ENCODE peak calls at places on chromosomes 2 and 18, in seven cellular contexts. L is cardiac muscle cell, J is fibroblast of lung, I is right lobe of liver, P is tibial nerve, W is stomach, H is sigmoid colon. F is an unnamed sample. For H3K36me3, the result is how much of the 10 kb centered on the place peaks cover.

GRCh38 chr2:172427990-172428840 is 829 bp downstream of the ITGA6 start:
- DNase-seq in L (no peak), J (peak), I (peak), P (peak), W (peak), H (no peak), F (no peak)

GRCh38 chr2:166375736-166376487 is at the start of gene SCN9A:
- DNase-seq in L (peak), J (peak), I (peak), P (no peak), W (peak), H (peak), F (no peak)

GRCh38 chr2:120737802-120738516 is 2.3 kb downstream of the GLI2 start:
- DNase-seq in L (peak), J (no peak), I (no peak), P (no peak), W (peak), H (no peak), F (no peak)

GRCh38 chr2:229610359-229610758 is 104.0 kb downstream of the DNER start:
- DNase-seq in L (peak), J (peak), I (no peak), P (no peak), W (no peak), H (no peak), F (no peak)

GRCh38 chr2:201358684-201359083 is 1.5 kb upstream of the FLACC1 start:
- DNase-seq in L (peak), J (peak), I (no peak), P (no peak), W (no peak), H (no peak), F (no peak)

GRCh38 chr2:55992465-55992864 is 68.9 kb upstream of the EFEMP1 start:
- DNase-seq in L (peak), J (peak), I (no peak), P (no peak), W (no peak), H (no peak), F (peak)

GRCh38 chr2:220393717-220394116 is 766.3 kb downstream of the SLC4A3 start:
- DNase-seq in L (no peak), J (no peak), I (no peak), P (no peak), W (no peak), H (no peak), F (no peak)

GRCh38 chr18:24793742-24794141 is 333.3 kb downstream of the HRH4 start:
- DNase-seq in L (no peak), J (no peak), I (no peak), P (no peak), W (no peak), H (no peak), F (no peak)

GRCh38 chr2:134657650-134658250 is 61.0 kb downstream of the TMEM163 start:
- DNase-seq in L (no peak), J (no peak), I (peak), P (no peak), W (no peak), H (no peak), F (no peak)

GRCh38 chr2:145759228-145759940 is 1239.5 kb upstream of the ZEB2 start:
- DNase-seq in L (no peak), J (peak), I (no peak), P (no peak), W (no peak), H (no peak), F (no peak)

GRCh38 chr2:230619471-230619870 is 93.2 kb upstream of the CAB39 start:
- DNase-seq in L (no peak), J (no peak), I (no peak), P (no peak), W (no peak), H (no peak), F (no peak)

GRCh38 chr2:81901017-81901416 is 1596.5 kb upstream of the LRRTM1 start:
- DNase-seq in L (peak), J (no peak), I (no peak), P (no peak), W (no peak), H (no peak), F (no peak)

GRCh38 chr2:224709276-224709675 is 6.9 kb downstream of the CCDC195 start:
- DNase-seq in L (no peak), J (no peak), I (no peak), P (no peak), W (no peak), H (no peak), F (no peak)

GRCh38 chr2:152407204-152407721 is 72.3 kb downstream of the FMNL2 start:
- DNase-seq in L (peak), J (peak), I (peak), P (no peak), W (no peak), H (peak), F (no peak)

GRCh38 chr2:221374234-221374633 is 197.9 kb downstream of the EPHA4 start:
- DNase-seq in L (no peak), J (no peak), I (no peak), P (no peak), W (no peak), H (no peak), F (no peak)

GRCh38 chr18:6156446-6156845 is 258.3 kb downstream of the L3MBTL4 start:
- DNase-seq in L (no peak), J (no peak), I (no peak), P (no peak), W (no peak), H (no peak), F (no peak)

GRCh38 chr2:241011751-241012510 is 13.5 kb downstream of the SNED1 start:
- DNase-seq in L (no peak), J (no peak), I (no peak), P (peak), W (peak), H (peak), F (no peak)

GRCh38 chr2:159098374-159098773 is 129.9 kb downstream of the TANC1 start:
- DNase-seq in L (no peak), J (no peak), I (no peak), P (no peak), W (no peak), H (no peak), F (no peak)

GRCh38 chr2:138720035-138720589 is 60.1 kb downstream of the NXPH2 start:
- DNase-seq in L (no peak), J (no peak), I (no peak), P (no peak), W (no peak), H (no peak), F (no peak)

GRCh38 chr2:156511112-156511511 is 74.9 kb downstream of the GPD2 start:
- DNase-seq in L (no peak), J (no peak), I (no peak), P (no peak), W (no peak), H (no peak), F (no peak)

GRCh38 chr2:203763425-203764272 is 57.2 kb downstream of the CD28 start:
- DNase-seq in L (no peak), J (no peak), I (no peak), P (no peak), W (no peak), H (no peak), F (no peak)

GRCh38 chr18:28736951-28737350 is 560.0 kb upstream of the CDH2 start:
- DNase-seq in L (no peak), J (peak), I (no peak), P (no peak), W (no peak), H (no peak), F (no peak)

GRCh38 chr2:7621018-7621814 is 704.0 kb downstream of the RNF144A start:
- DNase-seq in L (no peak), J (no peak), I (no peak), P (no peak), W (no peak), H (no peak), F (no peak)

GRCh38 chr2:109209412-109209811 is 80.4 kb downstream of the SH3RF3 start:
- DNase-seq in L (peak), J (peak), I (no peak), P (no peak), W (no peak), H (peak), F (no peak)

GRCh38 chr2:25585189-25585588 is 88.2 kb downstream of the DTNB start:
- DNase-seq in L (no peak), J (no peak), I (no peak), P (no peak), W (no peak), H (no peak), F (no peak)

GRCh38 chr2:4745056-4745455 is 947.1 kb upstream of the SOX11 start:
- DNase-seq in L (no peak), J (no peak), I (no peak), P (no peak), W (no peak), H (no peak), F (no peak)

GRCh38 chr2:207473203-207473865 is 56.4 kb upstream of the CREB1 start:
- DNase-seq in L (peak), J (peak), I (peak), P (peak), W (peak), H (no peak), F (peak)

GRCh38 chr2:235703711-235704295 is 210.0 kb downstream of the AGAP1 start:
- DNase-seq in L (no peak), J (no peak), I (no peak), P (no peak), W (no peak), H (peak), F (no peak)

GRCh38 chr18:75923169-75923568 is 495.7 kb upstream of the SMIM21 start:
- DNase-seq in L (peak), J (peak), I (no peak), P (peak), W (no peak), H (peak), F (peak)

GRCh38 chr2:219537657-219538487 is 5.7 kb downstream of the CHPF start:
- DNase-seq in L (no peak), J (no peak), I (no peak), P (no peak), W (no peak), H (no peak), F (no peak)

DNA sequence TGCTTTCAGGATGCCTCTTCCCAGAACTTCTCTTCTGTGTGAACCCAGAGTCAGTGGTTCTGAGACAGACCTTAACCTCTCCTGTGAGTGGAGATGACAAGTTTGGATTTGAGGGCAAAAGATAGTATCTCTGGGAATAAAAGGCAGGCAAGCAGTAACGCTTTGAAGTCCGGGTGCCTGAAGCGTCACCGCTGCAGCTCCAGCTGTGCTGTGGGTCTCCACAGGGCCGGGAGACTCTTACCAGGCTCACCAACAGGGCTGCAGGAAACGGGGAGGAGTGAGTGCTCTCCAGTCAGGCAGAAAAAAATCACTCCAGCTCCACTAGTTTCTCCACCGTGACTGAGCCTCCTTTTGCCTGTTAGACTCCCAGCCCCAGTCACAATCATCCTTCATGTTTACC is 79.7 kb upstream of the MAP4K4 start:
- DNase-seq in L (no peak), J (peak), I (no peak), P (no peak), W (no peak), H (no peak), F (no peak)
- H3K27ac ChIP-seq in L (no peak), J (no peak), I (no peak), P (no peak), W (no peak), H (no peak), F (no peak)

DNA sequence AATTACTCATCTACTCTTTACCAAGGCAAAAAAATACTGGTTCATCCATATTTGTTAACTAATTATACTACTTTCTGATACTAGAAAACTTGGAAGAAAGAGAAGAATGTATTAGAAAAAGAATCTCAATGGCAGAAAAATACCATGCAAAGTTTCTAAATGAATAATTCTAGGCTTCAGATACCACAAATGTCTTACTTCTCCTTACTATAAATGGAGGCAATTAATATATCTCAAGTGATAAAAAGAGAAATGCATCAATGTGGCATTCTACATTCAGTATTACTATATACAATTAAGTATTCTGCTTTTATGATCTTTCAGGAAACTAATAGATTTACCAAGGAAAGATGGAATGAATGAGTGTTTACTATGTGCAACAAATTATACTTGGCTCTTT is 85.5 kb downstream of the ITSN2 start:
- DNase-seq in L (no peak), J (no peak), I (no peak), P (no peak), W (no peak), H (no peak), F (no peak)
- H3K36me3 ChIP-seq in L (under half), J (under half), I (under half), P (half or more), W (half or more), H (under half), F (under half)

DNA sequence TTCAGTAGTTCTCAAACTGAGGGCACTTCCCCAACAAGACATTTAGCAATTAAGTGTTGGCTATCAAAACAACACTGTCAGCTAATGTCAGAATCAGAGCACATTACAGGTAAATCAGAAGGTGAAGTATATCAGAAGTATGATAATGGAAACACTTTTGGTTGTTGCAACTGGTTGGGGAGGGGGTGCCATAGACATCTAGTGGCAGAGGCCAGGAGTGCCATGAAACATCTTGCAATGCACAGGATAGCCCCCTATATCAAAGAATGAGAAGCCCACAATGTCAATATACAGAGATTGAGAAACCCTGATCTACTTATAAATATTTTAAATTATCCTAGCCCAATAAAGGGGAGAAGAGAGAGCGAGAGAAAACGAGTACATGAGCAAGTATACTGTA is 4.9 kb upstream of the XPO1 start:
- DNase-seq in L (no peak), J (no peak), I (no peak), P (no peak), W (no peak), H (no peak), F (no peak)
- TF ChIP-seq CTCF in L (no peak), J (no peak), I (no peak), P (no peak), W (no peak), H (no peak), F (no peak)

GRCh38 chr2:222919841-222920609 is 59.2 kb downstream of the ACSL3 start:
- DNase-seq in L (peak), J (peak), I (no peak), P (no peak), W (no peak), H (no peak), F (no peak)
- H3K27ac ChIP-seq in L (peak), J (peak), I (no peak), P (no peak), W (no peak), H (no peak), F (no peak)

GRCh38 chr2:218285604-218286003 is 6.7 kb downstream of the TMBIM1 start:
- DNase-seq in L (peak), J (peak), I (peak), P (no peak), W (peak), H (peak), F (peak)

GRCh38 chr2:218284106-218284811 is 8.0 kb downstream of the TMBIM1 start:
- DNase-seq in L (peak), J (peak), I (peak), P (no peak), W (peak), H (peak), F (no peak)

GRCh38 chr2:218281449-218281848 is 10.9 kb downstream of the TMBIM1 start:
- DNase-seq in L (no peak), J (peak), I (no peak), P (no peak), W (peak), H (peak), F (no peak)

GRCh38 chr2:218280260-218280870 is 10.0 kb downstream of the PNKD start:
- DNase-seq in L (no peak), J (no peak), I (no peak), P (no peak), W (no peak), H (no peak), F (no peak)

GRCh38 chr2:218282173-218282991 is 9.9 kb downstream of the TMBIM1 start:
- DNase-seq in L (no peak), J (peak), I (no peak), P (no peak), W (peak), H (peak), F (no peak)
- H3K36me3 ChIP-seq in L (under half), J (under half), I (under half), P (under half), W (half or more), H (under half), F (half or more)